ENCODE peak calls at places on chromosomes 7 and 10, in four cellular contexts. S is right lobe of liver, H is IMR-90, G is A673. M is an unnamed sample. For H3K36me3, the result is how much of the 10 kb centered on the place peaks cover.

GRCh38 chr7:98066934-98067507 is 39.6 kb upstream of the LMTK2 start:
- DNase-seq in H (no peak), G (no peak), S (no peak), M (no peak)

GRCh38 chr10:80210259-80210658 is 4.9 kb upstream of the ANXA11 start:
- DNase-seq in H (no peak), S (no peak), G (no peak), M (no peak)

GRCh38 chr10:15083674-15084501 is 4.7 kb downstream of the ACBD7 start:
- DNase-seq in G (no peak), S (no peak), H (no peak), M (no peak)

GRCh38 chr7:156456032-156456431 is 184.5 kb upstream of the RNF32 start:
- DNase-seq in S (no peak), G (no peak), H (no peak), M (no peak)

GRCh38 chr10:4183761-4184261 is 398.8 kb upstream of the KLF6 start:
- DNase-seq in S (no peak), H (peak), G (no peak), M (no peak)

GRCh38 chr7:16753932-16754571 is 497 bp downstream of the TSPAN13 start:
- DNase-seq in G (peak), S (peak), H (peak), M (no peak)

GRCh38 chr7:79612027-79612426 is 158.6 kb upstream of the MAGI2 start:
- DNase-seq in S (no peak), G (no peak), H (no peak), M (no peak)

GRCh38 chr10:79418886-79419595 is 26.4 kb downstream of the ZCCHC24 start:
- DNase-seq in S (peak), H (no peak), G (no peak), M (no peak)

GRCh38 chr10:97886264-97886663 is 36.6 kb downstream of the GOLGA7B start:
- DNase-seq in S (no peak), H (no peak), G (no peak), M (no peak)

GRCh38 chr7:42726066-42726785 is 185.6 kb downstream of the C7orf25 start:
- DNase-seq in H (no peak), G (no peak), S (no peak), M (peak)

GRCh38 chr7:121107923-121108498 is 119.5 kb downstream of the CPED1 start:
- DNase-seq in H (peak), G (peak), S (no peak), M (peak)

GRCh38 chr7:134343796-134344195 is 27.1 kb upstream of the SLC35B4 start:
- DNase-seq in G (no peak), S (no peak), H (no peak), M (no peak)

GRCh38 chr10:14822879-14823755 is 14.7 kb downstream of the CDNF start:
- DNase-seq in G (peak), S (no peak), H (peak), M (peak)

GRCh38 chr7:94375167-94375566 is 19.5 kb upstream of the COL1A2 start:
- DNase-seq in H (peak), G (peak), S (no peak), M (no peak)

GRCh38 chr10:84552478-84552877 is 224.1 kb downstream of the CCSER2 start:
- DNase-seq in G (no peak), H (no peak), S (no peak), M (no peak)

GRCh38 chr10:112972606-112973005 is 22.6 kb downstream of the TCF7L2 start:
- DNase-seq in G (no peak), S (no peak), H (no peak), M (no peak)

GRCh38 chr7:49422564-49422963 is 350.9 kb upstream of the VWC2 start:
- DNase-seq in S (no peak), G (no peak), H (no peak), M (no peak)

GRCh38 chr7:41624818-41625217 is 78.1 kb downstream of the INHBA start:
- DNase-seq in G (no peak), S (no peak), H (peak), M (peak)

GRCh38 chr7:131190146-131190545 is 137.5 kb upstream of the MKLN1 start:
- DNase-seq in S (no peak), G (peak), H (peak), M (no peak)

GRCh38 chr7:112665709-112666108 is 124.5 kb downstream of the TMEM168 start:
- DNase-seq in S (no peak), H (peak), G (peak), M (peak)

GRCh38 chr7:80624763-80625162 is 13.7 kb upstream of the CD36 start:
- DNase-seq in H (no peak), S (no peak), G (no peak), M (no peak)

DNA sequence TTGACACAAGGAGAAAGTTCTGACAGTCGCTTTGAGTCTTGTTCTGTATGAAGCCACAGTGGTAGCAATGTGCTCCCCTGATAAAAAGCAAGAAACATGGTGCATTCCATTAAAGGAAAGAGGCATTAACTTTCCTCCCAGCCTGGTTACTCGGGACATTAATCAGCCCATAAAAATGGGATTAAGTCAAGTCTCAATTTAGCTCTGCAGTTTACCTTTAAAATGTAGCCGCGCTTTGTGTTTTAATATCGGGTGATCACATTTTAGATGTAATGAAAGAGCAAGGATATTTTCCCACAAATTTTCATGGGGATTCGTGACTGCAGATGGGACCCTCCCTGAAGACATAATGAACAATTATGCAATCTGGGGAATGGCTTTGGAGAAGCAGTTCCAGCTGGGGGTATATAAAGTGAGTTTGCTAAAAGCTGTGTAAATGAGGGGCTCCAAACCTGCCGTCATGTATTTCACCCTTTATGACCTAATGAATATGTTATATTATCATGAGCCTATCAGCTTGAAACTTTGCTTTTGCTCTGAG is 31.7 kb downstream of the BAMBI start:
- DNase-seq in G (peak), H (no peak), S (no peak), M (no peak)
- H3K4me3 ChIP-seq in G (peak), H (no peak), S (no peak), M (no peak)

GRCh38 chr10:114751856-114752255 is 69.7 kb upstream of the FHIP2A start:
- DNase-seq in G (no peak), S (no peak), H (peak), M (peak)
- TF ChIP-seq CTCF in G (no peak), S (no peak), H (no peak), M (no peak)

GRCh38 chr10:48412081-48412480 is 105.6 kb downstream of the MAPK8 start:
- DNase-seq in G (no peak), H (no peak), S (no peak), M (no peak)
- H3K36me3 ChIP-seq in G (under half), H (under half), S (under half), M (under half)

GRCh38 chr7:641966-642365 is 84.5 kb upstream of the DNAAF5 start:
- DNase-seq in G (no peak), H (no peak), S (no peak), M (no peak)

GRCh38 chr7:644381-645305 is 81.9 kb upstream of the DNAAF5 start:
- DNase-seq in H (no peak), S (no peak), G (no peak), M (no peak)

GRCh38 chr7:637826-638225 is 88.7 kb upstream of the DNAAF5 start:
- DNase-seq in H (no peak), G (no peak), S (no peak), M (no peak)

GRCh38 chr7:638256-639011 is 88.1 kb upstream of the DNAAF5 start:
- DNase-seq in G (no peak), H (no peak), S (no peak), M (no peak)

DNA sequence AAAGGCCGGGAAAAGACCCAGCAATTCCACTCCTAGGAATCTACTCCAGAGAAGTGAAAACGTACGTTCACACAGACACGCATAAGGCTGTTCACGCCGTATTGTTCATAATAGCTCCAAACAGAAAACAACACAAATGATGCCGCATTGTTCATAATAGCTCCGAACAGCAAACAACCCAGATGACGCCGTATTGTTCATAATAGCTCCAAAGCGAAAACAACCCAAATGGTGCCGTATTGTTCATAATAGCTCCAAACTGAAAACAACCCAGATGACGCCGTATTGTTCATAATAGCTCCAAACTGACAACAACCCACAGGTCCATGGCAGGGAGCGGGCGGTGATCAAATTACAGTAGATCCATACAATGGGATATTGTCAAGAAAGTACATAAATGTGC is 85.2 kb upstream of the DNAAF5 start:
- DNase-seq in G (peak), S (no peak), H (no peak), M (no peak)
- H3K4me3 ChIP-seq in G (no peak), S (no peak), H (no peak), M (no peak)